ENCODE peak calls at places on chromosomes 2 and 18, in seven cellular contexts. One of them, this sample, is unnamed.

GRCh38 chr2:142868281-142868762 is 9.1 kb upstream of the KYNU start:
- DNase-seq in HAP-1: no peak
- DNase-seq in activated T-cell treated with anti-CD3 and anti-CD28 coated beads, Interleukin-2, amount 50 U/mL, for 72 hours: no peak
- DNase-seq in IMR-90: no peak
- DNase-seq in left colon: peak; percentile 86
- DNase-seq in Daoy: peak; percentile 40
- DNase-seq in GM12865: peak; percentile 88
- DNase-seq in this sample: no peak

GRCh38 chr2:182072861-182073260 is 87.2 kb downstream of the PPP1R1C start:
- DNase-seq in HAP-1: peak; percentile 70
- DNase-seq in Daoy: no peak
- DNase-seq in activated T-cell treated with anti-CD3 and anti-CD28 coated beads, Interleukin-2, amount 50 U/mL, for 72 hours: no peak
- DNase-seq in left colon: no peak
- DNase-seq in IMR-90: no peak
- DNase-seq in GM12865: no peak
- DNase-seq in this sample: no peak

GRCh38 chr18:11572201-11572600 is 37.2 kb upstream of the SLC35G4 start:
- DNase-seq in left colon: no peak
- DNase-seq in GM12865: no peak
- DNase-seq in IMR-90: no peak
- DNase-seq in Daoy: no peak
- DNase-seq in activated T-cell treated with anti-CD3 and anti-CD28 coated beads, Interleukin-2, amount 50 U/mL, for 72 hours: no peak
- DNase-seq in HAP-1: no peak
- DNase-seq in this sample: no peak

GRCh38 chr2:80244905-80245584 is 59.5 kb downstream of the LRRTM1 start:
- DNase-seq in activated T-cell treated with anti-CD3 and anti-CD28 coated beads, Interleukin-2, amount 50 U/mL, for 72 hours: no peak
- DNase-seq in left colon: no peak
- DNase-seq in GM12865: no peak
- DNase-seq in IMR-90: no peak
- DNase-seq in Daoy: no peak
- DNase-seq in HAP-1: no peak
- DNase-seq in this sample: no peak

GRCh38 chr2:38619458-38620164 is 16.9 kb upstream of the HNRNPLL start:
- DNase-seq in activated T-cell treated with anti-CD3 and anti-CD28 coated beads, Interleukin-2, amount 50 U/mL, for 72 hours: no peak
- DNase-seq in left colon: no peak
- DNase-seq in IMR-90: peak; percentile 67
- DNase-seq in GM12865: peak; percentile 48
- DNase-seq in Daoy: peak; percentile 22
- DNase-seq in HAP-1: no peak
- DNase-seq in this sample: no peak

GRCh38 chr2:20398956-20399567 is 47.8 kb upstream of the RHOB start:
- DNase-seq in HAP-1: no peak
- DNase-seq in Daoy: no peak
- DNase-seq in left colon: no peak
- DNase-seq in GM12865: no peak
- DNase-seq in activated T-cell treated with anti-CD3 and anti-CD28 coated beads, Interleukin-2, amount 50 U/mL, for 72 hours: no peak
- DNase-seq in IMR-90: peak; percentile 68
- DNase-seq in this sample: no peak

GRCh38 chr2:62029910-62030309 is 124.4 kb downstream of the COMMD1 start:
- DNase-seq in HAP-1: no peak
- DNase-seq in left colon: no peak
- DNase-seq in IMR-90: no peak
- DNase-seq in activated T-cell treated with anti-CD3 and anti-CD28 coated beads, Interleukin-2, amount 50 U/mL, for 72 hours: no peak
- DNase-seq in GM12865: no peak
- DNase-seq in Daoy: no peak
- DNase-seq in this sample: no peak

GRCh38 chr2:175366814-175367213 is 185.3 kb upstream of the ATP5MC3 start:
- DNase-seq in GM12865: peak; percentile 45
- DNase-seq in Daoy: peak; percentile 53
- DNase-seq in HAP-1: peak; percentile 61
- DNase-seq in IMR-90: peak; percentile 43
- DNase-seq in activated T-cell treated with anti-CD3 and anti-CD28 coated beads, Interleukin-2, amount 50 U/mL, for 72 hours: peak; percentile 13
- DNase-seq in left colon: no peak
- DNase-seq in this sample: peak; percentile 42

GRCh38 chr2:24724111-24724775 is 68.9 kb downstream of the PTRHD1 start:
- DNase-seq in Daoy: no peak
- DNase-seq in left colon: no peak
- DNase-seq in GM12865: peak; percentile 5
- DNase-seq in IMR-90: no peak
- DNase-seq in activated T-cell treated with anti-CD3 and anti-CD28 coated beads, Interleukin-2, amount 50 U/mL, for 72 hours: no peak
- DNase-seq in HAP-1: no peak
- DNase-seq in this sample: no peak

GRCh38 chr2:111157798-111158197 is 37.1 kb downstream of the BCL2L11 start:
- DNase-seq in Daoy: no peak
- DNase-seq in activated T-cell treated with anti-CD3 and anti-CD28 coated beads, Interleukin-2, amount 50 U/mL, for 72 hours: no peak
- DNase-seq in HAP-1: no peak
- DNase-seq in left colon: no peak
- DNase-seq in IMR-90: no peak
- DNase-seq in GM12865: peak; percentile 78
- DNase-seq in this sample: no peak

GRCh38 chr2:18387479-18388206 is 172.8 kb downstream of the RDH14 start:
- DNase-seq in GM12865: peak; percentile 74
- DNase-seq in left colon: peak; percentile 49
- DNase-seq in Daoy: peak; percentile 66
- DNase-seq in activated T-cell treated with anti-CD3 and anti-CD28 coated beads, Interleukin-2, amount 50 U/mL, for 72 hours: peak; percentile 55
- DNase-seq in HAP-1: peak; percentile 85
- DNase-seq in IMR-90: peak; percentile 79
- DNase-seq in this sample: peak; percentile 47

GRCh38 chr2:198326431-198326830 is 522.0 kb downstream of the PLCL1 start:
- DNase-seq in GM12865: no peak
- DNase-seq in left colon: no peak
- DNase-seq in HAP-1: no peak
- DNase-seq in Daoy: peak; percentile 39
- DNase-seq in IMR-90: no peak
- DNase-seq in activated T-cell treated with anti-CD3 and anti-CD28 coated beads, Interleukin-2, amount 50 U/mL, for 72 hours: no peak
- DNase-seq in this sample: no peak

GRCh38 chr18:39661856-39662366 is 2096.3 kb upstream of the CELF4 start:
- DNase-seq in left colon: no peak
- DNase-seq in Daoy: no peak
- DNase-seq in activated T-cell treated with anti-CD3 and anti-CD28 coated beads, Interleukin-2, amount 50 U/mL, for 72 hours: no peak
- DNase-seq in IMR-90: no peak
- DNase-seq in HAP-1: no peak
- DNase-seq in GM12865: no peak
- DNase-seq in this sample: no peak

GRCh38 chr2:71833272-71833671 is 314.4 kb downstream of the CYP26B1 start:
- DNase-seq in IMR-90: no peak
- DNase-seq in left colon: no peak
- DNase-seq in activated T-cell treated with anti-CD3 and anti-CD28 coated beads, Interleukin-2, amount 50 U/mL, for 72 hours: no peak
- DNase-seq in Daoy: no peak
- DNase-seq in GM12865: no peak
- DNase-seq in HAP-1: no peak
- DNase-seq in this sample: no peak

GRCh38 chr18:77087391-77088141 is 45.0 kb downstream of the MBP start:
- DNase-seq in activated T-cell treated with anti-CD3 and anti-CD28 coated beads, Interleukin-2, amount 50 U/mL, for 72 hours: no peak
- DNase-seq in IMR-90: no peak
- DNase-seq in HAP-1: no peak
- DNase-seq in left colon: peak; percentile 56
- DNase-seq in Daoy: no peak
- DNase-seq in GM12865: no peak
- DNase-seq in this sample: no peak

GRCh38 chr2:239736358-239737143 is 288.6 kb downstream of the NDUFA10 start:
- DNase-seq in IMR-90: no peak
- DNase-seq in Daoy: no peak
- DNase-seq in activated T-cell treated with anti-CD3 and anti-CD28 coated beads, Interleukin-2, amount 50 U/mL, for 72 hours: no peak
- DNase-seq in HAP-1: no peak
- DNase-seq in left colon: no peak
- DNase-seq in GM12865: no peak
- DNase-seq in this sample: no peak

GRCh38 chr2:181077128-181077709 is 96.8 kb downstream of the UBE2E3 start:
- DNase-seq in GM12865: peak; percentile 79
- DNase-seq in IMR-90: peak; percentile 62
- DNase-seq in HAP-1: no peak
- DNase-seq in Daoy: peak; percentile 35
- DNase-seq in activated T-cell treated with anti-CD3 and anti-CD28 coated beads, Interleukin-2, amount 50 U/mL, for 72 hours: peak; percentile 9
- DNase-seq in left colon: no peak
- DNase-seq in this sample: peak; percentile 11

GRCh38 chr2:197240018-197240712 is 70.4 kb downstream of the ANKRD44 start:
- DNase-seq in Daoy: no peak
- DNase-seq in HAP-1: no peak
- DNase-seq in activated T-cell treated with anti-CD3 and anti-CD28 coated beads, Interleukin-2, amount 50 U/mL, for 72 hours: peak; percentile 26
- DNase-seq in left colon: no peak
- DNase-seq in IMR-90: no peak
- DNase-seq in GM12865: no peak
- DNase-seq in this sample: no peak

This sample was measured in HuH-7.